ENCODE peak calls at places on chromosomes 12 and 14, in seven cellular contexts. Q is AG09309, N is AG10803, B is Peyer's patch, S is stomach, R is cardiac muscle cell, O is GM23248. L is an unnamed sample.

GRCh38 chr14:72439707-72440106 is 454.2 kb downstream of the DPF3 start:
- DNase-seq in R (no peak), N (no peak), O (no peak), B (peak), Q (no peak), S (no peak), L (peak)

GRCh38 chr12:38905480-38906351 is at the start of gene CPNE8:
- DNase-seq in S (peak), B (peak), N (peak), R (peak), O (peak), Q (no peak), L (no peak)

GRCh38 chr14:99879401-99880295 is 86.4 kb downstream of the EML1 start:
- DNase-seq in S (no peak), O (peak), Q (peak), B (no peak), R (peak), N (peak), L (no peak)

GRCh38 chr12:1350934-1351240 is 243.5 kb downstream of the FBXL14 start:
- DNase-seq in B (no peak), O (peak), S (no peak), N (no peak), R (no peak), Q (no peak), L (no peak)

GRCh38 chr14:37036669-37037341 is 135.6 kb downstream of the SLC25A21 start:
- DNase-seq in N (peak), B (no peak), R (no peak), S (no peak), O (peak), Q (no peak), L (no peak)

GRCh38 chr12:52952082-52952801 is 3.3 kb downstream of the KRT18 start:
- DNase-seq in S (peak), Q (no peak), R (peak), B (peak), O (no peak), N (no peak), L (no peak)

GRCh38 chr12:95077341-95077740 is 3.9 kb upstream of the NR2C1 start:
- DNase-seq in B (no peak), O (no peak), R (peak), Q (no peak), N (no peak), S (no peak), L (no peak)

GRCh38 chr12:116441292-116441691 is 117.9 kb upstream of the MAP1LC3B2 start:
- DNase-seq in R (no peak), Q (no peak), N (peak), B (no peak), O (peak), S (no peak), L (no peak)

GRCh38 chr12:96155181-96155580 is 39.0 kb upstream of the ELK3 start:
- DNase-seq in B (no peak), R (no peak), Q (no peak), O (no peak), S (no peak), N (no peak), L (no peak)

GRCh38 chr12:26748412-26748740 is 84.6 kb downstream of the ITPR2 start:
- DNase-seq in B (no peak), O (no peak), Q (no peak), S (no peak), R (no peak), N (no peak), L (no peak)

GRCh38 chr12:32087301-32087700 is 19.3 kb upstream of the BICD1 start:
- DNase-seq in O (no peak), N (no peak), R (no peak), B (no peak), S (no peak), Q (no peak), L (no peak)

GRCh38 chr12:71371132-71371531 is 68.5 kb upstream of the LGR5 start:
- DNase-seq in Q (no peak), O (no peak), S (no peak), B (no peak), N (no peak), R (peak), L (peak)

GRCh38 chr14:104187121-104187889 is 48.9 kb downstream of the KIF26A start:
- DNase-seq in N (peak), R (no peak), S (no peak), Q (no peak), O (peak), B (no peak), L (no peak)

GRCh38 chr12:66956300-66956699 is 277.4 kb upstream of the GRIP1 start:
- DNase-seq in B (no peak), O (no peak), Q (no peak), N (no peak), R (no peak), S (no peak), L (no peak)

GRCh38 chr12:95385246-95385645 is 88.7 kb upstream of the METAP2 start:
- DNase-seq in B (no peak), R (peak), O (peak), S (no peak), N (peak), Q (peak), L (no peak)

GRCh38 chr14:37945959-37946358 is 261.7 kb upstream of the SSTR1 start:
- DNase-seq in Q (no peak), B (no peak), N (no peak), O (no peak), S (no peak), R (no peak), L (no peak)

GRCh38 chr12:75744607-75745256 is 233.3 kb upstream of the KRR1 start:
- DNase-seq in B (no peak), R (no peak), N (no peak), S (no peak), Q (no peak), O (no peak), L (no peak)

DNA sequence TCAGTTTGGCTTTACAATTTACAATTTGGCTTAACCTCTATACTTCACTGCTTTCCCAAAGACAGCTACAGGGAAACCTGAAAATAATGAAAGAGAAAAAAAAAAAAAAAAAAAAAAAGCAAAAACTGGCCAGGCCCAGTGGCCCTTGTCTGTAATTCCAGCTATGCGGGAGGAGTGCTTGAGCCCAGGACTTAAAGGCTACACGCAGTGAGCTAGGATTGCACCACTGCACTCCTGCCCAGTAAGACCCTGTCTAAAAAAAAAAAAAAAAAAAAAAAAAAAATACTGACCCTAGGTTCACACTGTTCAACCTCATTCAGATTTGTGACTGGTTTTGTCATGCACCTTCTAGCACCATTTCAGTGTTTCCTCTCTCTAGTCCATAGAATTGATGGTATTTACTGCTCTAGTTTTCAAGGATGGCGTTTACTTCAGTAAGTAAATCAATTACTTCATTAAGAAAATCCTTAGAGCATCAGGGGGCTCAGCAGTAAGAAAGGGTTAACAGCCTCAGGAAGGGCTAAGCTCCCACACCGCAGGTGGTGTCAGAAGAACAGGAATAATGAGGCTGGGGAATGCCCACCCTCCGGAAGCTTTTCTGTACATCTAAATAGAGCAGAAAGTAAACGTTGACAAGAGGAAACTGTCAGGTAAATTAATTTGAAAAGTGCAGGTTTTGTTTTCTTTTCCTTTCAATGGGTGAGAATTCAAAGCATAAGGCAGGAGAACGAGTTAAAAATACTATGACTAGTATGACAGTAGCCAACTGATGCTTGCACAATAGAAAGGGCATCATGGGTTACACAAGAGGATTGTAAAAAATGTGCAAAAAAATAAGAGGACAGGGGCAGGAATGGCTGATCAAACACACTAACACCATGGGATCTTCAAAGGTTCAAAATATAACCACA is 115.0 kb upstream of the MDM1 start:
- DNase-seq in S (no peak), Q (no peak), N (peak), R (peak), O (peak), B (no peak), L (no peak)
- H3K4me3 ChIP-seq in S (no peak), Q (no peak), N (no peak), R (no peak), O (no peak), B (no peak), L (no peak)

GRCh38 chr14:22070119-22070982 is 396.7 kb upstream of the OR4E1 start:
- DNase-seq in R (peak), Q (no peak), N (no peak), B (peak), S (no peak), O (peak), L (no peak)
- H3K4me3 ChIP-seq in R (no peak), Q (no peak), N (no peak), B (no peak), S (peak), O (no peak), L (no peak)

GRCh38 chr14:103125098-103126070 is 2.1 kb downstream of the TNFAIP2 start:
- DNase-seq in O (no peak), S (no peak), R (no peak), N (no peak), B (no peak), Q (no peak), L (no peak)

GRCh38 chr14:103127356-103127755 is 4.1 kb downstream of the TNFAIP2 start:
- DNase-seq in Q (no peak), N (no peak), O (no peak), B (no peak), S (no peak), R (no peak), L (no peak)

GRCh38 chr14:103126088-103126872 is 3.0 kb downstream of the TNFAIP2 start:
- DNase-seq in Q (no peak), R (no peak), B (no peak), S (no peak), O (no peak), N (no peak), L (no peak)

GRCh38 chr14:103127861-103128598 is 4.8 kb downstream of the TNFAIP2 start:
- DNase-seq in S (no peak), O (no peak), B (no peak), Q (no peak), R (no peak), N (no peak), L (no peak)

DNA sequence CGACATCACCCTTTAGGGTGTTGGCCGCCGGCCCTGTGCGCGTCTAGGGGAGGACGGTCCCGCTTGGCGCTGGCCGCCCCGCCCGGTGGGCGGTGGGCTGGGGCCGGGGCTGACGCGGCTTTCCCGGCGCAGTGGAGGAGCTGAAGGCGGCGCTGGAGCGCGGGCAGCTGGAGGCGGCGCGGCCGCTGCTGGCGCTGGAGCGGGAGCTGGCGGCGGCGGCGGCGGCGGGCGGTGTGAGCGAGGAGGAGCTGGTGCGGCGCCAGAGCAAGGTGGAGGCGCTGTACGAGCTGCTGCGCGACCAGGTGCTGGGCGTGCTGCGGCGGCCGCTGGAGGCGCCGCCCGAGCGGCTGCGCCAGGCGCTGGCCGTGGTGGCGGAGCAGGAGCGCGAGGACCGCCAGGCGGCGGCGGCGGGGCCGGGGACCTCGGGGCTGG is 3.6 kb downstream of the TNFAIP2 start:
- DNase-seq in O (peak), N (no peak), B (peak), S (peak), Q (no peak), R (peak), L (no peak)
- H3K4me3 ChIP-seq in O (peak), N (peak), B (no peak), S (peak), Q (no peak), R (peak), L (no peak)

GRCh38 chr12:107847430-107847829 is 72.9 kb downstream of the ASCL4 start:
- DNase-seq in R (no peak), Q (no peak), O (peak), N (no peak), B (no peak), S (no peak), L (no peak)

GRCh38 chr12:107845226-107845979 is 70.9 kb downstream of the ASCL4 start:
- DNase-seq in B (no peak), N (no peak), R (no peak), S (no peak), O (no peak), Q (no peak), L (no peak)

GRCh38 chr12:107845980-107846659 is 71.6 kb downstream of the ASCL4 start:
- DNase-seq in S (peak), R (no peak), Q (no peak), B (no peak), O (peak), N (no peak), L (no peak)

GRCh38 chr12:107843351-107844311 is 69.1 kb downstream of the ASCL4 start:
- DNase-seq in B (no peak), Q (no peak), R (peak), O (peak), S (no peak), N (peak), L (no peak)

GRCh38 chr12:107844312-107844921 is 69.9 kb downstream of the ASCL4 start:
- DNase-seq in Q (no peak), B (no peak), O (peak), S (peak), N (no peak), R (no peak), L (no peak)
- H3K4me3 ChIP-seq in Q (peak), B (peak), O (peak), S (peak), N (peak), R (peak), L (no peak)

GRCh38 chr12:23830210-23830609 is 119.3 kb downstream of the SOX5 start:
- DNase-seq in N (no peak), B (no peak), S (no peak), O (no peak), R (no peak), Q (no peak), L (no peak)

GRCh38 chr12:23827353-23827752 is 122.1 kb downstream of the SOX5 start:
- DNase-seq in Q (no peak), B (no peak), N (no peak), S (no peak), O (no peak), R (no peak), L (no peak)

GRCh38 chr12:23834076-23834475 is 115.4 kb downstream of the SOX5 start:
- DNase-seq in N (no peak), R (peak), Q (no peak), O (no peak), B (no peak), S (no peak), L (no peak)

GRCh38 chr12:23831739-23832138 is 117.7 kb downstream of the SOX5 start:
- DNase-seq in S (no peak), O (no peak), N (no peak), B (no peak), Q (no peak), R (no peak), L (no peak)
- H3K4me3 ChIP-seq in S (no peak), O (no peak), N (no peak), B (no peak), Q (no peak), R (no peak), L (no peak)

DNA sequence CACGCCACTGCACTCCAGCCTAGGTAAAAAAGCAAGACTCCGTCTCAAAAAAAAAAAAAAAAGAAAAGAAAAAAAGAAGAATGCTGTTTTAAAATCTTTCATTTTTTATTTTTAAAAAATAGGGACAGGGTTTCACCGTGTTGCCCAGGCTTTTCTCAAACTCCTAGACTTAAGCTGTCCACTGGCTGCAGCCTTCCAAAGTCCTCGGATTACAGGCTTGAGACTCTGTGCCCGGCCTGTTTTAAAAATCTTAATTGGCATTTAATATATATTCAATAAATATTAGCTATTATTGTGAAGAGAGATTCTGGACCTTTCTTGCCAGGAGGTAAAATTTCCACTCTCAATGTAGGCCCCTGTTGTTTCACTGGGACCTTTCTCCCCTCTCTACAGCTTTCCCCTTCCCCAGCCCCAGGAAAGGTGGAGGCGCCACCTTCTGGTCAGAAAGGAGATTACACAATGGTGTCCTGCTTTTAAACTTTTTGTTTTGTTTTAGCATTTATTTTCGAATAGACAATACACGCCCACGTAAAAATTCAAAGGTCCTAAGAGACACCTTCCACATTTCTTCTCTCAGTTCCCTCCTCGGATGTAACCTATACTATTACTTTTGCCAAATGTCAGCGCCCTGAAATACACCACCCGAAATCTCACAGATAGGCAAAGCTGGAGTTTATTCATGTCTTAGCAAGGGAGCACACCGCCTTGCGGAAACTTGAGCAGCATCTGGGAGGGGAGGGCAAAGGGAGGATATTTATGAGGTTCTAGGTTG is 23.8 kb upstream of the PHC1 start:
- DNase-seq in N (peak), O (peak), B (peak), S (peak), R (peak), Q (no peak), L (peak)
- H3K4me3 ChIP-seq in N (peak), O (peak), B (peak), S (peak), R (peak), Q (peak), L (peak)